ENCODE peak calls at places on chromosomes 7 and 10, in eight cellular contexts. One of them, this sample, is unnamed.

GRCh38 chr10:75475470-75476182 is 44.2 kb downstream of the LRMDA start:
- DNase-seq in GM06990: no peak
- DNase-seq in HFF-Myc: no peak
- DNase-seq in fibroblast of mammary gland: peak
- DNase-seq in H9: peak
- DNase-seq in astrocyte of the spinal cord: peak
- DNase-seq in nephron progenitor cell: no peak
- DNase-seq in neural progenitor cell: no peak
- DNase-seq in this sample: no peak

GRCh38 chr7:146067880-146068279 is 48.7 kb upstream of the CNTNAP2 start:
- DNase-seq in nephron progenitor cell: no peak
- DNase-seq in neural progenitor cell: no peak
- DNase-seq in astrocyte of the spinal cord: no peak
- DNase-seq in HFF-Myc: no peak
- DNase-seq in fibroblast of mammary gland: no peak
- DNase-seq in GM06990: no peak
- DNase-seq in H9: no peak
- DNase-seq in this sample: no peak

GRCh38 chr10:98563811-98564210 is 117.1 kb upstream of the HPS1 start:
- DNase-seq in astrocyte of the spinal cord: no peak
- DNase-seq in HFF-Myc: no peak
- DNase-seq in H9: no peak
- DNase-seq in fibroblast of mammary gland: no peak
- DNase-seq in neural progenitor cell: no peak
- DNase-seq in GM06990: no peak
- DNase-seq in nephron progenitor cell: no peak
- DNase-seq in this sample: no peak

GRCh38 chr7:45145881-45146280 is 11.7 kb upstream of the RAMP3 start:
- DNase-seq in nephron progenitor cell: no peak
- DNase-seq in H9: peak
- DNase-seq in neural progenitor cell: no peak
- DNase-seq in HFF-Myc: no peak
- DNase-seq in astrocyte of the spinal cord: no peak
- DNase-seq in GM06990: no peak
- DNase-seq in fibroblast of mammary gland: no peak
- DNase-seq in this sample: no peak

GRCh38 chr10:119371704-119372663 is 164.6 kb downstream of the GRK5 start:
- DNase-seq in neural progenitor cell: no peak
- DNase-seq in astrocyte of the spinal cord: peak
- DNase-seq in nephron progenitor cell: no peak
- DNase-seq in GM06990: peak
- DNase-seq in H9: no peak
- DNase-seq in fibroblast of mammary gland: no peak
- DNase-seq in HFF-Myc: no peak
- DNase-seq in this sample: no peak

GRCh38 chr7:133775201-133775600 is 351.9 kb upstream of the LRGUK start:
- DNase-seq in HFF-Myc: no peak
- DNase-seq in fibroblast of mammary gland: no peak
- DNase-seq in H9: no peak
- DNase-seq in astrocyte of the spinal cord: no peak
- DNase-seq in GM06990: no peak
- DNase-seq in neural progenitor cell: no peak
- DNase-seq in nephron progenitor cell: no peak
- DNase-seq in this sample: no peak

GRCh38 chr7:37433166-37433565 is 15.5 kb downstream of the ELMO1 start:
- DNase-seq in H9: peak
- DNase-seq in nephron progenitor cell: no peak
- DNase-seq in HFF-Myc: no peak
- DNase-seq in GM06990: no peak
- DNase-seq in fibroblast of mammary gland: no peak
- DNase-seq in neural progenitor cell: no peak
- DNase-seq in astrocyte of the spinal cord: no peak
- DNase-seq in this sample: no peak

GRCh38 chr10:4691301-4691700 is 134.7 kb upstream of the AKR1E2 start:
- DNase-seq in GM06990: no peak
- DNase-seq in HFF-Myc: no peak
- DNase-seq in H9: no peak
- DNase-seq in astrocyte of the spinal cord: no peak
- DNase-seq in nephron progenitor cell: no peak
- DNase-seq in fibroblast of mammary gland: no peak
- DNase-seq in neural progenitor cell: no peak
- DNase-seq in this sample: no peak

GRCh38 chr7:65250216-65250615 is 123.4 kb upstream of the ZNF92 start:
- DNase-seq in GM06990: no peak
- DNase-seq in H9: no peak
- DNase-seq in fibroblast of mammary gland: peak
- DNase-seq in nephron progenitor cell: no peak
- DNase-seq in neural progenitor cell: no peak
- DNase-seq in HFF-Myc: no peak
- DNase-seq in astrocyte of the spinal cord: no peak
- DNase-seq in this sample: no peak

GRCh38 chr7:157474685-157475084 is 137.9 kb downstream of the DNAJB6 start:
- DNase-seq in fibroblast of mammary gland: peak
- DNase-seq in nephron progenitor cell: peak
- DNase-seq in H9: peak
- DNase-seq in HFF-Myc: no peak
- DNase-seq in neural progenitor cell: peak
- DNase-seq in GM06990: no peak
- DNase-seq in astrocyte of the spinal cord: no peak
- DNase-seq in this sample: no peak

GRCh38 chr7:155217629-155218028 is 80.0 kb upstream of the INSIG1 start:
- DNase-seq in GM06990: no peak
- DNase-seq in nephron progenitor cell: no peak
- DNase-seq in neural progenitor cell: no peak
- DNase-seq in H9: no peak
- DNase-seq in astrocyte of the spinal cord: no peak
- DNase-seq in HFF-Myc: no peak
- DNase-seq in fibroblast of mammary gland: no peak
- DNase-seq in this sample: no peak
- TF ChIP-seq CTCF in GM06990: no peak
- TF ChIP-seq CTCF in nephron progenitor cell: no peak
- TF ChIP-seq CTCF in neural progenitor cell: no peak
- TF ChIP-seq CTCF in H9: no peak
- TF ChIP-seq CTCF in astrocyte of the spinal cord: no peak
- TF ChIP-seq CTCF in HFF-Myc: no peak
- TF ChIP-seq CTCF in fibroblast of mammary gland: no peak
- TF ChIP-seq CTCF in this sample: no peak

GRCh38 chr7:88015309-88015708 is 81.3 kb downstream of the ADAM22 start:
- DNase-seq in H9: no peak
- DNase-seq in astrocyte of the spinal cord: no peak
- DNase-seq in nephron progenitor cell: no peak
- DNase-seq in HFF-Myc: no peak
- DNase-seq in GM06990: no peak
- DNase-seq in neural progenitor cell: no peak
- DNase-seq in fibroblast of mammary gland: peak
- DNase-seq in this sample: no peak

GRCh38 chr7:88020953-88021650 is 87.1 kb downstream of the ADAM22 start:
- DNase-seq in fibroblast of mammary gland: peak
- DNase-seq in astrocyte of the spinal cord: peak
- DNase-seq in GM06990: no peak
- DNase-seq in HFF-Myc: no peak
- DNase-seq in nephron progenitor cell: no peak
- DNase-seq in neural progenitor cell: no peak
- DNase-seq in H9: no peak
- DNase-seq in this sample: no peak
- TF ChIP-seq CTCF in fibroblast of mammary gland: no peak
- TF ChIP-seq CTCF in astrocyte of the spinal cord: no peak
- TF ChIP-seq CTCF in GM06990: no peak
- TF ChIP-seq CTCF in HFF-Myc: no peak
- TF ChIP-seq CTCF in nephron progenitor cell: no peak
- TF ChIP-seq CTCF in neural progenitor cell: no peak
- TF ChIP-seq CTCF in H9: no peak
- TF ChIP-seq CTCF in this sample: no peak

DNA sequence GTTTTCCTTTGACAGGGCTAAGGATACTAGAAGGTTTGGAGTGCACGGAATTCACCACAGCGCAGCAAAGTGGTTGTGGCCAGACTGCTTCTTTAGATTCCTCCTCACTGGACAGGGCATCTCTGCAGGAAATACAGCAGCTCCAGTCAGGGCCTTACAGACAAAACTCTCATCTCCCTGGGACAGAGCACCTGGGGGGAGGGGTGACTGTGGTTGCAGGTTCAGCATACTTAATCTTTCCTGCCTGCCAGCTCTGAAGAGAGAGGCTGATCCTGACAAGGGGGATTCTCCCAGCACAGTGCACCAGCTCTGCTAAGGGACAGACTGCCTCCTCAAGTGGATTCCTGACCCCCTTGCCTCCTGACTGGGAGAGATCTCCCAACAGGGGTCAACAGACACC is 1257.9 kb downstream of the NXPH1 start:
- DNase-seq in astrocyte of the spinal cord: no peak
- DNase-seq in fibroblast of mammary gland: no peak
- DNase-seq in GM06990: no peak
- DNase-seq in neural progenitor cell: peak
- DNase-seq in H9: peak
- DNase-seq in nephron progenitor cell: peak
- DNase-seq in HFF-Myc: no peak
- DNase-seq in this sample: no peak
- TF ChIP-seq CTCF in astrocyte of the spinal cord: no peak
- TF ChIP-seq CTCF in fibroblast of mammary gland: no peak
- TF ChIP-seq CTCF in GM06990: no peak
- TF ChIP-seq CTCF in neural progenitor cell: no peak
- TF ChIP-seq CTCF in H9: no peak
- TF ChIP-seq CTCF in nephron progenitor cell: no peak
- TF ChIP-seq CTCF in HFF-Myc: no peak
- TF ChIP-seq CTCF in this sample: no peak

DNA sequence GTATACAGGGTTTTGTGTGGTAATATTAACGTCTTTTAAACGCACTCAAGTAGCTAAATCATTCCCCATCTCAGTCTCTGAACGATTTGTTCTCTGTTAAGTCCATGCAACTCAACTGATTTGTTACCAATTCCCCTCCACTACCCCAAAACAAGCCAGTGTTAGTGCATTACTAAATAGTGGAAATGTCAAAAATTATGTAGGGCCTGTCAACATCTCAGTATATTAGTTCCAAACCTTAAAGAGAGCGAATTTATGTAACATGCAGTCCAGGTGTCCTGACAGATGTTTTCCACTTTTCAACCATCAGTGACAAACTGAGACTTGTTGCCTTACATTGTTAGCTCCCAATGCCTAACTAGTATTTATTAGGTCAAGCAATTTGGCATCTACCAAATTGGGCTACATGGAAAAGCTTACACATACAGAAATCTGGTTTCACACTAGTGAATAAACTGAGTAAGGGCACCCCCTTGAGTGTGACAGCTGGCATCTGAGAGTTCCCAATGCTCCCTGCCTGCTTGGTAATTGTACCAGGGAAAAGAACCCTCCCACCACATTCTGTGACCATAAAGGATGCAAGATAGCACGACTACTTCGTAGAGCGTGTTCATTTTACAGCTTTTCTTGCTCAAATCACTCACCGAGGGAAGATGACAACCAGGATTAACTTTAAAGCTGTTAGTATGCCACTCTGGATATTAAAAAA is 12.1 kb downstream of the HNRNPA2B1 start:
- DNase-seq in HFF-Myc: no peak
- DNase-seq in GM06990: no peak
- DNase-seq in nephron progenitor cell: no peak
- DNase-seq in astrocyte of the spinal cord: no peak
- DNase-seq in fibroblast of mammary gland: no peak
- DNase-seq in H9: no peak
- DNase-seq in neural progenitor cell: no peak
- DNase-seq in this sample: no peak
- TF ChIP-seq CTCF in HFF-Myc: no peak
- TF ChIP-seq CTCF in GM06990: no peak
- TF ChIP-seq CTCF in nephron progenitor cell: no peak
- TF ChIP-seq CTCF in astrocyte of the spinal cord: no peak
- TF ChIP-seq CTCF in fibroblast of mammary gland: no peak
- TF ChIP-seq CTCF in H9: no peak
- TF ChIP-seq CTCF in neural progenitor cell: no peak
- TF ChIP-seq CTCF in this sample: no peak

DNA sequence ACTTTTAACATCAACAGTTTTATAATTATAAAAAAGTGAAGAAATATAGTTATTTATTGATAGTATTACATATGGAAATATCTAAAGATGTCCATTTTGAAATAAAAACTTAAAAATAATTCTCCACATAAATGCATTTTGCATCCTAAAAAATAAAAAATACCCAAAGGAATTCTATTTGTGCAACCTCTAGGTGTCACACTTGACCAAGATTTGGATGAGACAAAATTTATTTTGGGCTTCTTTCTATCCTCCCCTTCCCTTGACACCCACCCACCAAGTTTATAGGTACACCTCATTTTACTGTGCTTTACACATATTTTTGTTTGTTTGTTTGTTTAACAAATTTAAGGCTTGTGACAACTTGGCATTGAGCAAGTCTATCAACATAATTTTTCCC is 3.3 kb upstream of the THSD7A start:
- DNase-seq in HFF-Myc: no peak
- DNase-seq in GM06990: no peak
- DNase-seq in neural progenitor cell: no peak
- DNase-seq in fibroblast of mammary gland: no peak
- DNase-seq in astrocyte of the spinal cord: peak
- DNase-seq in H9: no peak
- DNase-seq in nephron progenitor cell: no peak
- DNase-seq in this sample: no peak
- TF ChIP-seq CTCF in HFF-Myc: no peak
- TF ChIP-seq CTCF in GM06990: no peak
- TF ChIP-seq CTCF in neural progenitor cell: peak
- TF ChIP-seq CTCF in fibroblast of mammary gland: peak
- TF ChIP-seq CTCF in astrocyte of the spinal cord: peak
- TF ChIP-seq CTCF in H9: peak
- TF ChIP-seq CTCF in nephron progenitor cell: no peak
- TF ChIP-seq CTCF in this sample: no peak

This sample was measured in GM10248.